ENCODE peak calls at places on chromosomes 4 and X, in nine cellular contexts. L, G, F, D, C, B, V, O and Z are unnamed samples.

GRCh38 chr4:148026022-148026421 is 294.1 kb downstream of the ARHGAP10 start:
- DNase-seq in L (no peak), G (no peak), F (no peak), D (no peak), C (peak), B (no peak), V (peak), O (no peak), Z (no peak)

GRCh38 chr4:145839151-145839550 is 99.5 kb downstream of the ZNF827 start:
- DNase-seq in L (no peak), G (no peak), F (no peak), D (no peak), C (peak), B (no peak), V (no peak), O (no peak), Z (no peak)

GRCh38 chrX:19225906-19226305 is 103.6 kb upstream of the ADGRG2 start:
- DNase-seq in L (no peak), G (no peak), F (no peak), D (no peak), C (peak), B (no peak), V (no peak), O (no peak), Z (no peak)

GRCh38 chrX:87299563-87300160 is 217.9 kb upstream of the KLHL4 start:
- DNase-seq in L (no peak), G (peak), F (no peak), D (no peak), C (peak), B (no peak), V (no peak), O (no peak), Z (peak)

GRCh38 chrX:40615976-40616375 is 7.3 kb upstream of the MPC1L start:
- DNase-seq in L (no peak), G (no peak), F (no peak), D (no peak), C (no peak), B (no peak), V (no peak), O (no peak), Z (no peak)

GRCh38 chr4:150242820-150243458 is 164.7 kb downstream of the DCLK2 start:
- DNase-seq in L (no peak), G (peak), F (no peak), D (no peak), C (peak), B (no peak), V (no peak), O (no peak), Z (no peak)

GRCh38 chr4:76589872-76590846 is 155.1 kb downstream of the SHROOM3 start:
- DNase-seq in L (no peak), G (peak), F (no peak), D (no peak), C (peak), B (no peak), V (peak), O (no peak), Z (no peak)

GRCh38 chr4:128060130-128060619 is 937 bp upstream of the LARP1B start:
- DNase-seq in L (no peak), G (no peak), F (no peak), D (no peak), C (peak), B (peak), V (no peak), O (no peak), Z (no peak)

GRCh38 chr4:101304916-101305315 is 42.4 kb downstream of the PPP3CA start:
- DNase-seq in L (no peak), G (no peak), F (no peak), D (no peak), C (peak), B (no peak), V (no peak), O (peak), Z (no peak)

GRCh38 chr4:181998588-181998987 is 244.6 kb upstream of the TENM3 start:
- DNase-seq in L (no peak), G (no peak), F (no peak), D (no peak), C (peak), B (no peak), V (no peak), O (no peak), Z (no peak)

GRCh38 chr4:73682508-73682907 is 57.9 kb upstream of the CXCL8 start:
- DNase-seq in L (no peak), G (no peak), F (no peak), D (no peak), C (no peak), B (no peak), V (no peak), O (no peak), Z (no peak)

GRCh38 chrX:115563633-115564182 is 2.7 kb downstream of the PLS3 start:
- DNase-seq in L (no peak), G (no peak), F (no peak), D (no peak), C (peak), B (no peak), V (no peak), O (no peak), Z (no peak)

GRCh38 chr4:78758105-78758504 is 18.0 kb upstream of the BMP2K start:
- DNase-seq in L (no peak), G (no peak), F (no peak), D (no peak), C (no peak), B (no peak), V (no peak), O (no peak), Z (no peak)

GRCh38 chr4:55358668-55359067 is 12.6 kb downstream of the SRD5A3 start:
- DNase-seq in L (no peak), G (peak), F (peak), D (no peak), C (peak), B (no peak), V (no peak), O (no peak), Z (no peak)